ENCODE peak calls at places on chromosome 9, in ten cellular contexts. B, I, G, X, E, T, K, J, C and Z are unnamed samples. For H3K36me3, the result is how much of the 10 kb centered on the place peaks cover.

GRCh38 chr9:12776775-12777055 is 1.9 kb downstream of the LURAP1L start:
- DNase-seq in B (no peak), I (no peak), G (no peak), X (no peak), E (no peak), T (no peak), K (no peak), J (no peak), C (no peak), Z (no peak)

GRCh38 chr9:18260527-18260926 is 213.4 kb upstream of the ADAMTSL1 start:
- DNase-seq in B (no peak), I (no peak), G (no peak), X (no peak), E (no peak), T (no peak), K (no peak), J (no peak), C (no peak), Z (no peak)

GRCh38 chr9:112380102-112380581 is at the start of gene HSDL2:
- DNase-seq in B (peak), I (peak), G (peak), X (peak), E (no peak), T (peak), K (peak), J (no peak), C (no peak), Z (no peak)

GRCh38 chr9:79812507-79813261 is 240.9 kb downstream of the TLE4 start:
- DNase-seq in B (no peak), I (no peak), G (no peak), X (peak), E (no peak), T (peak), K (no peak), J (no peak), C (no peak), Z (no peak)

GRCh38 chr9:76817489-76817888 is 53.3 kb downstream of the PCA3 start:
- DNase-seq in B (no peak), I (no peak), G (no peak), X (no peak), E (no peak), T (no peak), K (no peak), J (no peak), C (no peak), Z (no peak)

GRCh38 chr9:11726659-11727058 is 966.5 kb upstream of the TYRP1 start:
- DNase-seq in B (no peak), I (no peak), G (no peak), X (no peak), E (no peak), T (no peak), K (no peak), J (no peak), C (no peak), Z (no peak)

GRCh38 chr9:89435315-89435823 is 62.5 kb downstream of the SEMA4D start:
- DNase-seq in B (no peak), I (peak), G (no peak), X (peak), E (no peak), T (peak), K (no peak), J (peak), C (peak), Z (peak)

GRCh38 chr9:99162759-99163364 is 57.9 kb downstream of the TGFBR1 start:
- DNase-seq in B (no peak), I (no peak), G (no peak), X (no peak), E (no peak), T (peak), K (no peak), J (peak), C (no peak), Z (no peak)

GRCh38 chr9:85213650-85214607 is 527.8 kb downstream of the AGTPBP1 start:
- DNase-seq in B (no peak), I (no peak), G (no peak), X (no peak), E (no peak), T (no peak), K (no peak), J (no peak), C (no peak), Z (no peak)

GRCh38 chr9:28539432-28539831 is 966.2 kb upstream of the C9orf72 start:
- DNase-seq in B (no peak), I (no peak), G (no peak), X (no peak), E (no peak), T (no peak), K (no peak), J (no peak), C (no peak), Z (no peak)

GRCh38 chr9:129006328-129007034 is 21.6 kb downstream of the SH3GLB2 start:
- DNase-seq in B (peak), I (peak), G (peak), X (peak), E (peak), T (peak), K (peak), J (peak), C (no peak), Z (peak)

GRCh38 chr9:16828335-16829281 is 41.9 kb downstream of the BNC2 start:
- DNase-seq in B (peak), I (peak), G (peak), X (peak), E (no peak), T (no peak), K (peak), J (no peak), C (no peak), Z (no peak)

GRCh38 chr9:127935765-127936221 is 1.9 kb downstream of the DPM2 start:
- DNase-seq in B (no peak), I (no peak), G (no peak), X (no peak), E (no peak), T (no peak), K (no peak), J (no peak), C (no peak), Z (no peak)

GRCh38 chr9:3768698-3769458 is 243.1 kb upstream of the RFX3 start:
- DNase-seq in B (no peak), I (peak), G (no peak), X (no peak), E (no peak), T (no peak), K (no peak), J (no peak), C (no peak), Z (no peak)

GRCh38 chr9:38145526-38146053 is 76.6 kb upstream of the SHB start:
- DNase-seq in B (no peak), I (no peak), G (no peak), X (no peak), E (no peak), T (no peak), K (no peak), J (no peak), C (no peak), Z (no peak)

GRCh38 chr9:121350993-121351561 is 19.0 kb downstream of the STOM start:
- DNase-seq in B (peak), I (peak), G (peak), X (peak), E (no peak), T (no peak), K (no peak), J (peak), C (no peak), Z (peak)

GRCh38 chr9:17571825-17572224 is 7.0 kb upstream of the SH3GL2 start:
- DNase-seq in B (no peak), I (no peak), G (no peak), X (no peak), E (no peak), T (no peak), K (no peak), J (no peak), C (no peak), Z (no peak)

GRCh38 chr9:89799766-89800165 is 195.0 kb downstream of the GADD45G start:
- DNase-seq in B (no peak), I (no peak), G (no peak), X (no peak), E (no peak), T (no peak), K (no peak), J (no peak), C (no peak), Z (no peak)

GRCh38 chr9:88005146-88005750 is 30.9 kb upstream of the CDK20 start:
- DNase-seq in B (no peak), I (no peak), G (no peak), X (no peak), E (no peak), T (no peak), K (no peak), J (no peak), C (no peak), Z (no peak)

GRCh38 chr9:20624201-20625002 is 2.1 kb upstream of the MLLT3 start:
- DNase-seq in B (peak), I (peak), G (peak), X (peak), E (peak), T (peak), K (peak), J (peak), C (peak), Z (peak)

GRCh38 chr9:16540996-16541668 is 329.3 kb downstream of the BNC2 start:
- DNase-seq in B (no peak), I (no peak), G (peak), X (no peak), E (no peak), T (no peak), K (no peak), J (no peak), C (no peak), Z (no peak)

GRCh38 chr9:99863955-99864354 is 42.3 kb downstream of the NR4A3 start:
- DNase-seq in B (no peak), I (no peak), G (no peak), X (no peak), E (no peak), T (no peak), K (no peak), J (no peak), C (no peak), Z (no peak)

GRCh38 chr9:115367780-115368179 is 249.8 kb upstream of the TNC start:
- DNase-seq in B (no peak), I (no peak), G (no peak), X (no peak), E (no peak), T (no peak), K (no peak), J (no peak), C (no peak), Z (no peak)

GRCh38 chr9:138022756-138023393 is 145.3 kb downstream of the CACNA1B start:
- DNase-seq in B (no peak), I (no peak), G (no peak), X (no peak), E (no peak), T (no peak), K (no peak), J (no peak), C (peak), Z (peak)

GRCh38 chr9:22084336-22085035 is 75.4 kb upstream of the CDKN2B start:
- DNase-seq in B (no peak), I (no peak), G (no peak), X (no peak), E (no peak), T (no peak), K (no peak), J (peak), C (no peak), Z (no peak)

GRCh38 chr9:25677301-25678146 is 720 bp downstream of the TUSC1 start:
- DNase-seq in B (peak), I (peak), G (peak), X (peak), E (peak), T (no peak), K (peak), J (no peak), C (peak), Z (peak)

GRCh38 chr9:109497193-109498165 is 628 bp downstream of the PTPN3 start:
- DNase-seq in B (no peak), I (peak), G (no peak), X (peak), E (no peak), T (no peak), K (peak), J (no peak), C (no peak), Z (no peak)

GRCh38 chr9:97386733-97387503 is 25.0 kb upstream of the TDRD7 start:
- DNase-seq in B (peak), I (peak), G (peak), X (peak), E (peak), T (peak), K (peak), J (peak), C (peak), Z (peak)

GRCh38 chr9:111661802-111662491 is 542 bp downstream of the GNG10 start:
- DNase-seq in B (peak), I (peak), G (peak), X (peak), E (peak), T (peak), K (peak), J (no peak), C (peak), Z (peak)

GRCh38 chr9:123376218-123377071 is 20.4 kb downstream of the CRB2 start:
- DNase-seq in B (no peak), I (peak), G (no peak), X (no peak), E (no peak), T (no peak), K (no peak), J (no peak), C (no peak), Z (no peak)

GRCh38 chr9:128819716-128820664 is 1.7 kb downstream of the ENDOG start:
- DNase-seq in B (peak), I (peak), G (peak), X (no peak), E (peak), T (no peak), K (no peak), J (no peak), C (no peak), Z (no peak)

GRCh38 chr9:123753669-123754307 is 176.1 kb downstream of the DENND1A start:
- DNase-seq in B (no peak), I (no peak), G (no peak), X (no peak), E (no peak), T (no peak), K (no peak), J (no peak), C (no peak), Z (no peak)

GRCh38 chr9:108234811-108235210 is 621.0 kb downstream of the ACTL7B start:
- DNase-seq in B (no peak), I (no peak), G (no peak), X (no peak), E (no peak), T (no peak), K (no peak), J (no peak), C (no peak), Z (no peak)
- H3K36me3 ChIP-seq in B (under half), I (under half), G (under half), X (under half), E (under half), T (under half), K (under half), J (under half), C (under half), Z (under half)

GRCh38 chr9:119349548-119349947 is 19.7 kb downstream of the BRINP1 start:
- DNase-seq in B (no peak), I (no peak), G (no peak), X (no peak), E (no peak), T (no peak), K (no peak), J (no peak), C (no peak), Z (no peak)
- TF ChIP-seq CTCF in B (no peak), I (no peak), G (no peak), X (no peak), E (no peak), T (no peak), K (no peak), J (no peak), C (no peak), Z (no peak)

GRCh38 chr9:5568868-5569267 is 58.5 kb downstream of the PDCD1LG2 start:
- DNase-seq in B (no peak), I (no peak), G (no peak), X (no peak), E (no peak), T (no peak), K (no peak), J (no peak), C (no peak), Z (no peak)
- H3K27ac ChIP-seq in B (no peak), I (no peak), G (no peak), X (no peak), E (no peak), T (no peak), K (no peak), J (no peak), C (no peak), Z (no peak)

GRCh38 chr9:133050781-133051180 is 11.0 kb upstream of the CEL start:
- DNase-seq in B (no peak), I (peak), G (no peak), X (peak), E (no peak), T (no peak), K (no peak), J (no peak), C (peak), Z (no peak)

GRCh38 chr9:133050142-133050541 is 11.6 kb upstream of the CEL start:
- DNase-seq in B (no peak), I (no peak), G (no peak), X (no peak), E (no peak), T (no peak), K (no peak), J (no peak), C (no peak), Z (no peak)

GRCh38 chr9:133046900-133047295 is 14.9 kb upstream of the CEL start:
- DNase-seq in B (no peak), I (no peak), G (no peak), X (no peak), E (no peak), T (no peak), K (no peak), J (no peak), C (no peak), Z (no peak)

GRCh38 chr9:133049043-133049442 is 12.7 kb upstream of the CEL start:
- DNase-seq in B (no peak), I (no peak), G (no peak), X (no peak), E (no peak), T (no peak), K (no peak), J (no peak), C (no peak), Z (no peak)

GRCh38 chr9:133048595-133048994 is 13.2 kb upstream of the CEL start:
- DNase-seq in B (no peak), I (no peak), G (no peak), X (peak), E (no peak), T (peak), K (no peak), J (peak), C (no peak), Z (no peak)
- H3K36me3 ChIP-seq in B (half or more), I (under half), G (under half), X (half or more), E (under half), T (half or more), K (under half), J (under half), C (under half), Z (under half)

GRCh38 chr9:35448511-35448910 is 41.4 kb upstream of the RUSC2 start:
- DNase-seq in B (no peak), I (no peak), G (no peak), X (no peak), E (no peak), T (no peak), K (no peak), J (no peak), C (no peak), Z (no peak)

GRCh38 chr9:35452481-35452880 is 37.4 kb upstream of the RUSC2 start:
- DNase-seq in B (no peak), I (no peak), G (no peak), X (no peak), E (no peak), T (peak), K (no peak), J (no peak), C (no peak), Z (no peak)
- TF ChIP-seq CTCF in B (no peak), I (no peak), G (no peak), X (no peak), E (no peak), T (peak), K (no peak), J (peak), C (no peak), Z (no peak)

DNA sequence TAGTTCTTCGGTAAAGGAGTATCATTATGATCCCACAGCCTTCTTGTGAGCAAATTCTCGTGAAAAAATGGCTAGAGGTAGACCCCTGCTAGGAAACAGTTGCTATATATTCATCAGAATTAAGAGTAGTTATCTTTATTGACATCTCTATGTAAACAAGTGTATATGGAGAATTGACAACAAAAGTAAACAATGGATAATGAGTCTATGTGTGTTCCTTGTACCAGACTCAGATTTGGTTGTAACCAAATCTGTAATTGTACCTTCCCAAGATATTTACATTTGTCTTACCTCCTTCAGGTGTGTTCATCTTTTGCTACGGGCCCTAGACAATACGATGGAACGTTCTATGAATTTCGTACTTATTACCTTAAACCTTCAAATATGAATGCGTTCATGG is 2.1 kb downstream of the NIPSNAP3B start:
- DNase-seq in B (no peak), I (no peak), G (no peak), X (no peak), E (no peak), T (no peak), K (no peak), J (no peak), C (no peak), Z (no peak)
- H3K27ac ChIP-seq in B (no peak), I (no peak), G (no peak), X (no peak), E (no peak), T (no peak), K (peak), J (no peak), C (no peak), Z (no peak)

GRCh38 chr9:135937521-135938489 is 23.4 kb downstream of the UBAC1 start:
- DNase-seq in B (no peak), I (no peak), G (no peak), X (no peak), E (no peak), T (no peak), K (no peak), J (no peak), C (no peak), Z (no peak)

GRCh38 chr9:135939351-135940265 is 21.6 kb downstream of the UBAC1 start:
- DNase-seq in B (no peak), I (no peak), G (no peak), X (no peak), E (no peak), T (no peak), K (no peak), J (no peak), C (no peak), Z (no peak)

GRCh38 chr9:135944444-135945252 is 16.5 kb downstream of the UBAC1 start:
- DNase-seq in B (no peak), I (no peak), G (no peak), X (no peak), E (no peak), T (no peak), K (no peak), J (no peak), C (no peak), Z (no peak)

GRCh38 chr9:135945969-135946368 is 15.2 kb downstream of the UBAC1 start:
- DNase-seq in B (no peak), I (no peak), G (no peak), X (no peak), E (no peak), T (no peak), K (no peak), J (no peak), C (no peak), Z (no peak)

GRCh38 chr9:135941288-135941995 is 19.7 kb downstream of the UBAC1 start:
- DNase-seq in B (no peak), I (no peak), G (peak), X (no peak), E (no peak), T (no peak), K (no peak), J (no peak), C (no peak), Z (no peak)
- H3K36me3 ChIP-seq in B (half or more), I (under half), G (half or more), X (half or more), E (half or more), T (half or more), K (under half), J (under half), C (under half), Z (under half)

GRCh38 chr9:126365780-126366179 is 39.2 kb downstream of the MVB12B start:
- DNase-seq in B (no peak), I (no peak), G (no peak), X (no peak), E (no peak), T (no peak), K (no peak), J (no peak), C (no peak), Z (no peak)
- TF ChIP-seq CTCF in B (no peak), I (no peak), G (no peak), X (no peak), E (no peak), T (no peak), K (no peak), J (no peak), C (no peak), Z (no peak)

DNA sequence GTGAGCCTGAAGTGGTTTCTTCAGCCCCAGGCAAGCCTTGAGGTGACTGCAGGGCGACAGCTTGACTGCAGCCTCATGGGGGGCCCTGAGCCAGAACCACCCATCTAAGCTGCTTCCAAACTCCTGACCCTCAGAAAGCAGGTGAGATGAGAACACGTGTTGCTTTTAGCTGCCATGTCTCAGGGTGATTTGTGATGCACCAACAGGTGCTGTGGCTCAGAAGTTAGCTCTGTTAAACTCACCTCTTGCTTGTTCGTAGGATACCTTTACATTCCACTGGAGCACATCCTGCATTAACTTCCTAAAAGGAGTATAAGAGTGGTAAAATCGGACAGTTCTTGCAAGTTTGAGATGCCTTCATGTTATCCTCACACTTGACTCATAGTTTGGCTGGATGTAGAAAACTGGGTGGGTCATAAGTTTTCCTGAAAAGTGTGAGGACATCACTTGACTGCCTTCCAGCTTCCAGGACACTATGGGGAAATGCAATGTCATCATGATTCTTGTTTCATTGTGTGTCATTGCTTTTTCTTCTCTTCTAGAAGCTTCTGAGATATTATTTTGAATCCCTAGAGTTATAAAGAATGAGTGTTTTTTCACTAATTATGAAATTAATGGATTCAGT is 92.5 kb downstream of the HSD17B3 start:
- DNase-seq in B (no peak), I (no peak), G (no peak), X (peak), E (no peak), T (no peak), K (peak), J (no peak), C (no peak), Z (no peak)
- H3K27ac ChIP-seq in B (no peak), I (no peak), G (no peak), X (no peak), E (no peak), T (no peak), K (no peak), J (no peak), C (no peak), Z (no peak)